ENCODE peak calls at places on chromosomes 3 and 15, in nine cellular contexts. G, V, Y, F, D, M, X, S and P are unnamed samples.

GRCh38 chr15:52289629-52290081 is 5.9 kb downstream of the MYO5C start:
- DNase-seq in S (no peak), M (no peak), D (no peak), G (peak), Y (no peak), X (no peak), V (no peak), F (no peak), P (no peak)

GRCh38 chr3:11583638-11584046 is 60.1 kb downstream of the VGLL4 start:
- DNase-seq in Y (no peak), X (no peak), F (no peak), S (no peak), D (no peak), M (no peak), G (no peak), V (no peak), P (no peak)

GRCh38 chr3:143535994-143536784 is 312.1 kb downstream of the SLC9A9 start:
- DNase-seq in V (no peak), S (no peak), M (no peak), Y (no peak), X (no peak), F (no peak), G (no peak), D (no peak), P (no peak)

GRCh38 chr3:112815981-112816380 is 30.7 kb downstream of the CD200R1L start:
- DNase-seq in X (no peak), F (no peak), D (no peak), V (no peak), S (no peak), G (no peak), Y (no peak), M (no peak), P (no peak)

GRCh38 chr3:113947372-113948014 is at the start of gene ZDHHC23:
- DNase-seq in S (peak), G (peak), F (peak), Y (peak), X (peak), V (peak), M (peak), D (peak), P (peak)

GRCh38 chr3:115855911-115856310 is 232.6 kb downstream of the GAP43 start:
- DNase-seq in D (no peak), Y (no peak), G (no peak), F (no peak), S (no peak), V (no peak), X (no peak), M (no peak), P (no peak)

GRCh38 chr3:67094769-67095168 is 96.7 kb downstream of the KBTBD8 start:
- DNase-seq in M (no peak), S (peak), Y (no peak), D (no peak), G (no peak), X (no peak), F (no peak), V (no peak), P (no peak)

GRCh38 chr3:44729384-44729910 is at the start of gene ZNF501:
- DNase-seq in Y (peak), F (peak), S (peak), X (peak), G (peak), D (peak), M (peak), V (peak), P (peak)

GRCh38 chr3:46897829-46898320 is 20.4 kb downstream of the PTH1R start:
- DNase-seq in M (no peak), S (no peak), V (no peak), Y (no peak), D (no peak), G (no peak), X (no peak), F (no peak), P (peak)

GRCh38 chr15:90049030-90049429 is 47.9 kb downstream of the ZNF710 start:
- DNase-seq in V (no peak), M (no peak), F (no peak), Y (no peak), D (no peak), S (no peak), X (no peak), G (no peak), P (no peak)

GRCh38 chr3:169344465-169344864 is 319.0 kb downstream of the MECOM start:
- DNase-seq in G (no peak), S (no peak), V (no peak), X (no peak), Y (no peak), M (no peak), F (no peak), D (no peak), P (no peak)

GRCh38 chr15:84079885-84080777 is 155.4 kb upstream of the GOLGA6L4 start:
- DNase-seq in X (no peak), F (no peak), M (peak), Y (peak), D (peak), S (no peak), G (no peak), V (peak), P (peak)

GRCh38 chr15:66149871-66150270 is 103.7 kb downstream of the MEGF11 start:
- DNase-seq in F (no peak), G (no peak), Y (no peak), D (no peak), V (no peak), S (no peak), X (no peak), M (no peak), P (no peak)

GRCh38 chr3:38950000-38950399 is 101.7 kb downstream of the SCN11A start:
- DNase-seq in V (no peak), X (no peak), S (no peak), D (no peak), M (no peak), F (no peak), G (no peak), Y (no peak), P (no peak)